ENCODE peak calls at places on chromosomes 6 and 20, in nine cellular contexts. D is SK-N-SH treated with all-trans-retinoic acid at 6 μM for 48 hours; G is right lobe of liver; C is right cardiac atrium; K is stimulated activated naive CD8-positive, alpha-beta T cell treated with anti-CD3 and anti-CD28 coated beads, Interleukin-15, Interleukin-2, amounts not matched to agents 100 U/mL and 50 U/mL, for 24 hours; Z is HCT116; Y is A549; O is foreskin keratinocyte; V is naive B cell. W is an unnamed sample.

GRCh38 chr6:111989743-111990142 is 64.2 kb upstream of the CCN6 start:
- ATAC-seq in G (peak; percentile 26), V (peak; percentile 89), D (no peak), Z (no peak), K (peak; percentile 57), Y (no peak), C (no peak), O (no peak), W (peak; percentile 46)

GRCh38 chr6:124026645-124027044 is 223.0 kb downstream of the NKAIN2 start:
- ATAC-seq in K (no peak), Y (no peak), V (no peak), G (no peak), C (no peak), Z (no peak), O (no peak), D (no peak), W (no peak)

GRCh38 chr6:148971027-148971927 is 224.4 kb downstream of the UST start:
- ATAC-seq in Y (no peak), G (no peak), C (no peak), K (no peak), Z (no peak), D (peak; percentile 41), V (no peak), O (no peak), W (no peak)

GRCh38 chr6:16635810-16636602 is 125.3 kb downstream of the ATXN1 start:
- ATAC-seq in C (no peak), G (peak; percentile 45), Y (no peak), K (peak; percentile 67), Z (peak; percentile 73), D (peak; percentile 34), V (no peak), O (peak; percentile 75), W (peak; percentile 80)

GRCh38 chr6:41986339-41986738 is 44.7 kb upstream of the CCND3 start:
- ATAC-seq in K (no peak), D (no peak), C (no peak), O (no peak), G (no peak), V (no peak), Z (no peak), Y (no peak), W (no peak)

GRCh38 chr6:93418448-93419303 is 683 bp downstream of the EPHA7 start:
- ATAC-seq in O (peak; percentile 35), V (peak; percentile 19), G (peak; percentile 5), C (peak; percentile 41), Y (peak; percentile 31), D (peak; percentile 12), Z (no peak), K (no peak), W (no peak)

GRCh38 chr6:126805861-126806260 is 312.6 kb upstream of the RSPO3 start:
- ATAC-seq in G (no peak), D (no peak), V (no peak), K (no peak), Y (no peak), C (no peak), O (no peak), Z (no peak), W (no peak)

GRCh38 chr6:13711384-13711725 is 280 bp downstream of the RANBP9 start:
- ATAC-seq in V (peak; percentile 55), Y (peak; percentile 83), O (peak; percentile 61), C (peak; percentile 52), Z (peak; percentile 60), G (no peak), D (peak; percentile 6), K (peak; percentile 54), W (peak; percentile 53)

GRCh38 chr6:63856271-63856670 is 220.7 kb downstream of the PHF3 start:
- ATAC-seq in C (no peak), O (no peak), V (no peak), D (no peak), G (no peak), Y (no peak), K (no peak), Z (no peak), W (no peak)

GRCh38 chr20:46040902-46041535 is 12.0 kb downstream of the SLC12A5 start:
- ATAC-seq in Z (peak; percentile 66), V (no peak), O (peak; percentile 73), C (no peak), D (peak; percentile 69), Y (peak; percentile 61), K (no peak), G (no peak), W (no peak)

GRCh38 chr6:35673755-35674154 is 15.0 kb downstream of the FKBP5 start:
- ATAC-seq in O (no peak), G (peak; percentile 48), Y (no peak), D (no peak), K (no peak), Z (no peak), V (no peak), C (no peak), W (peak; percentile 47)

GRCh38 chr20:12591949-12592470 is 416.8 kb upstream of the SPTLC3 start:
- ATAC-seq in V (no peak), D (no peak), K (no peak), Y (no peak), C (no peak), Z (no peak), G (no peak), O (no peak), W (no peak)

GRCh38 chr6:23890543-23891227 is 235.3 kb upstream of the NRSN1 start:
- ATAC-seq in C (no peak), Y (no peak), G (peak; percentile 84), Z (no peak), V (no peak), O (no peak), D (no peak), K (no peak), W (no peak)

GRCh38 chr6:75794954-75795739 is 46.1 kb downstream of the MYO6 start:
- ATAC-seq in K (no peak), V (no peak), Z (no peak), D (no peak), G (no peak), Y (no peak), C (no peak), O (no peak), W (no peak)

GRCh38 chr6:36198986-36199385 is 2.4 kb downstream of the BRPF3 start:
- ATAC-seq in O (no peak), K (no peak), G (no peak), D (no peak), V (no peak), C (no peak), Y (no peak), Z (no peak), W (no peak)

GRCh38 chr6:150471276-150471675 is 102.5 kb downstream of the IYD start:
- ATAC-seq in V (no peak), O (no peak), G (no peak), C (no peak), Z (no peak), Y (no peak), K (no peak), D (no peak), W (no peak)

GRCh38 chr6:137277971-137278602 is 58.9 kb upstream of the IFNGR1 start:
- ATAC-seq in K (no peak), V (no peak), Y (peak; percentile 43), D (no peak), C (no peak), G (no peak), Z (peak; percentile 91), O (peak; percentile 97), W (no peak)

GRCh38 chr6:5142915-5143314 is 57.8 kb downstream of the PPP1R3G start:
- ATAC-seq in V (no peak), D (no peak), K (no peak), Y (no peak), C (peak; percentile 35), Z (no peak), O (no peak), G (no peak), W (peak; percentile 70)